ENCODE peak calls at places on chromosomes 5 and 9, in ten cellular contexts. O is GM13977, G is fibroblast of pulmonary artery, X is foreskin fibroblast, T is tibial artery, Q is GM20000, N is HL-60, F is GM23338, H is fibroblast of the aortic adventitia, Z is lower lobe of right lung. Y is an unnamed sample.

GRCh38 chr9:134439368-134439784 is 113.1 kb downstream of the RXRA start:
- DNase-seq in O (no peak), G (no peak), X (no peak), T (no peak), Q (no peak), N (no peak), F (no peak), H (no peak), Z (no peak), Y (no peak)

GRCh38 chr9:68443560-68443959 is 87.1 kb downstream of the PGM5 start:
- DNase-seq in O (no peak), G (no peak), X (no peak), T (no peak), Q (no peak), N (no peak), F (no peak), H (no peak), Z (no peak), Y (no peak)

GRCh38 chr9:81626511-81626910 is 62.8 kb downstream of the TLE1 start:
- DNase-seq in O (no peak), G (no peak), X (peak), T (no peak), Q (no peak), N (no peak), F (no peak), H (no peak), Z (no peak), Y (peak)

GRCh38 chr9:114834386-114834785 is 28.5 kb upstream of the TNFSF15 start:
- DNase-seq in O (no peak), G (no peak), X (no peak), T (no peak), Q (no peak), N (no peak), F (no peak), H (no peak), Z (no peak), Y (no peak)

GRCh38 chr9:125750656-125751035 is 3.5 kb downstream of the PBX3 start:
- DNase-seq in O (no peak), G (no peak), X (no peak), T (no peak), Q (no peak), N (no peak), F (peak), H (peak), Z (no peak), Y (peak)

GRCh38 chr9:17349816-17350215 is 215.0 kb downstream of the CNTLN start:
- DNase-seq in O (no peak), G (peak), X (peak), T (no peak), Q (no peak), N (no peak), F (no peak), H (peak), Z (no peak), Y (no peak)

GRCh38 chr5:6490693-6491092 is 42.0 kb downstream of the UBE2QL1 start:
- DNase-seq in O (no peak), G (no peak), X (no peak), T (no peak), Q (no peak), N (no peak), F (no peak), H (no peak), Z (no peak), Y (no peak)

GRCh38 chr5:180639743-180640300 is 9.6 kb downstream of the FLT4 start:
- DNase-seq in O (no peak), G (no peak), X (no peak), T (peak), Q (no peak), N (no peak), F (no peak), H (no peak), Z (no peak), Y (no peak)

GRCh38 chr5:142425286-142426065 is 100.7 kb upstream of the SPRY4 start:
- DNase-seq in O (no peak), G (no peak), X (peak), T (no peak), Q (no peak), N (no peak), F (no peak), H (no peak), Z (no peak), Y (no peak)

GRCh38 chr5:174491265-174491664 is 233.1 kb upstream of the MSX2 start:
- DNase-seq in O (no peak), G (no peak), X (no peak), T (no peak), Q (no peak), N (peak), F (no peak), H (no peak), Z (no peak), Y (no peak)

GRCh38 chr5:168449166-168449565 is 37.1 kb upstream of the RARS1 start:
- DNase-seq in O (no peak), G (no peak), X (no peak), T (no peak), Q (no peak), N (no peak), F (no peak), H (no peak), Z (no peak), Y (peak)

GRCh38 chr9:114484854-114485443 is 20.3 kb downstream of the WHRN start:
- DNase-seq in O (peak), G (peak), X (peak), T (no peak), Q (peak), N (peak), F (no peak), H (peak), Z (no peak), Y (peak)

GRCh38 chr5:405421-405820 is 37.6 kb upstream of the EXOC3 start:
- DNase-seq in O (no peak), G (no peak), X (no peak), T (peak), Q (no peak), N (no peak), F (no peak), H (no peak), Z (no peak), Y (no peak)

GRCh38 chr5:100464418-100464817 is 70.8 kb upstream of the FAM174A start:
- DNase-seq in O (no peak), G (peak), X (peak), T (no peak), Q (no peak), N (no peak), F (no peak), H (peak), Z (no peak), Y (no peak)

GRCh38 chr9:83425240-83425639 is 113.0 kb downstream of the FRMD3 start:
- DNase-seq in O (no peak), G (no peak), X (no peak), T (no peak), Q (no peak), N (no peak), F (no peak), H (no peak), Z (no peak), Y (peak)

GRCh38 chr9:77832647-77833046 is 184.5 kb upstream of the GNA14 start:
- DNase-seq in O (no peak), G (no peak), X (no peak), T (no peak), Q (no peak), N (no peak), F (no peak), H (no peak), Z (no peak), Y (no peak)

GRCh38 chr5:61866930-61867329 is 439.1 kb upstream of the KIF2A start:
- DNase-seq in O (peak), G (no peak), X (peak), T (no peak), Q (peak), N (peak), F (no peak), H (peak), Z (no peak), Y (peak)

GRCh38 chr5:5523066-5523505 is 100.6 kb downstream of the ICE1 start:
- DNase-seq in O (peak), G (peak), X (no peak), T (no peak), Q (peak), N (no peak), F (peak), H (peak), Z (no peak), Y (no peak)

GRCh38 chr9:93107151-93107824 is 11.3 kb downstream of the CARD19 start:
- DNase-seq in O (no peak), G (no peak), X (no peak), T (peak), Q (no peak), N (no peak), F (no peak), H (no peak), Z (peak), Y (no peak)

GRCh38 chr9:134962065-134962997 is 44.6 kb upstream of the FCN1 start:
- DNase-seq in O (no peak), G (no peak), X (no peak), T (peak), Q (no peak), N (no peak), F (no peak), H (no peak), Z (peak), Y (peak)

GRCh38 chr5:11588803-11589202 is 315.4 kb downstream of the CTNND2 start:
- DNase-seq in O (no peak), G (no peak), X (no peak), T (no peak), Q (no peak), N (no peak), F (peak), H (no peak), Z (no peak), Y (no peak)

GRCh38 chr5:150323092-150323491 is 20.4 kb upstream of the ARSI start:
- DNase-seq in O (no peak), G (peak), X (peak), T (no peak), Q (no peak), N (no peak), F (no peak), H (no peak), Z (no peak), Y (no peak)

GRCh38 chr9:95264954-95265615 is 52.4 kb downstream of the FANCC start:
- DNase-seq in O (no peak), G (peak), X (peak), T (no peak), Q (no peak), N (no peak), F (peak), H (peak), Z (no peak), Y (no peak)
- TF ChIP-seq CTCF in O (no peak), G (peak), X (peak), T (peak), Q (no peak), N (no peak), F (peak), H (peak), Z (peak), Y (peak)

GRCh38 chr5:103224894-103225246 is 33.7 kb upstream of the MACIR start:
- DNase-seq in O (no peak), G (no peak), X (no peak), T (no peak), Q (no peak), N (no peak), F (no peak), H (no peak), Z (no peak), Y (no peak)
- TF ChIP-seq CTCF in O (no peak), G (no peak), X (no peak), T (no peak), Q (no peak), N (no peak), F (no peak), H (no peak), Z (no peak), Y (peak)

GRCh38 chr9:97722331-97722730 is 25.2 kb upstream of the XPA start:
- DNase-seq in O (no peak), G (no peak), X (no peak), T (no peak), Q (no peak), N (no peak), F (no peak), H (no peak), Z (no peak), Y (no peak)

GRCh38 chr9:97726716-97727115 is 29.6 kb upstream of the XPA start:
- DNase-seq in O (no peak), G (no peak), X (no peak), T (no peak), Q (no peak), N (no peak), F (no peak), H (no peak), Z (no peak), Y (no peak)

GRCh38 chr9:97723819-97724218 is 26.7 kb upstream of the XPA start:
- DNase-seq in O (no peak), G (no peak), X (no peak), T (no peak), Q (no peak), N (no peak), F (no peak), H (no peak), Z (no peak), Y (peak)

GRCh38 chr9:97717866-97718265 is 20.7 kb upstream of the XPA start:
- DNase-seq in O (no peak), G (no peak), X (no peak), T (no peak), Q (no peak), N (no peak), F (no peak), H (no peak), Z (no peak), Y (no peak)

GRCh38 chr9:97721396-97721795 is 24.3 kb upstream of the XPA start:
- DNase-seq in O (no peak), G (no peak), X (no peak), T (no peak), Q (no peak), N (no peak), F (no peak), H (no peak), Z (no peak), Y (no peak)
- TF ChIP-seq CTCF in O (no peak), G (no peak), X (no peak), T (no peak), Q (no peak), N (no peak), F (no peak), H (no peak), Z (no peak), Y (no peak)

DNA sequence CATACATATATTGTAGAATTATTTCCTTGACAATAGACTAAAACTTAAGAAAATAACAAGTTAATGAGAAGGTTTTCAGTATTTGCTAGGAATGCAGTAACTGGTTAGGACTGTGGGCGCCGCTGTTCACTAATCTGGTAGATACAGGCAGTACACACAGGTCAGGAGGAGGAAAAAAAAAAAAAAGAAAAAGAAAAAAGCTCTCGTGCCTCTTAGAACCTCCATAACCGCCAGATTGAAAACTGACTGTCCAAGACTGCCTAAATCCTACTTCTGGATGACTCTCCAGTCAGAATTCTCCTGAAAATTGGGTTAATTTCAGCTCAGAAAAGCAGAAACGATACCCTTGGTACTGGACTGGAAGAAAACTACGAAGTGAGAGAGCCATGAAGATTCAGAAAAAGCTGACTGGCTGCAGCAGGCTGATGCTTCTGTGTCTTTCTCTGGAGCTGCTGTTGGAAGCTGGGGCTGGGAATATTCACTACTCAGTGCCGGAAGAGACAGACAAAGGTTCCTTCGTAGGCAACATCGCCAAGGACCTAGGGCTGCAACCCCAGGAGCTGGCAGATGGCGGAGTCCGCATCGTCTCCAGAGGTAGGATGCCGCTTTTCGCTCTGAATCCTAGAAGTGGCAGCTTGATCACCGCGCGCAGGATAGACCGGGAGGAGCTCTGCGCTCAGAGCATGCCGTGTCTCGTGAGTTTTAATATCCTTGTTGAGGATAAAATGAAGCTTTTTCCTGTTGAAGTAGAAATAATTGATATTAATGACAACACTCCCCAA is at the start of gene PCDHGA1:
- DNase-seq in O (no peak), G (peak), X (peak), T (no peak), Q (peak), N (no peak), F (peak), H (peak), Z (no peak), Y (peak)
- TF ChIP-seq CTCF in O (peak), G (peak), X (peak), T (no peak), Q (peak), N (no peak), F (peak), H (peak), Z (peak), Y (peak)

DNA sequence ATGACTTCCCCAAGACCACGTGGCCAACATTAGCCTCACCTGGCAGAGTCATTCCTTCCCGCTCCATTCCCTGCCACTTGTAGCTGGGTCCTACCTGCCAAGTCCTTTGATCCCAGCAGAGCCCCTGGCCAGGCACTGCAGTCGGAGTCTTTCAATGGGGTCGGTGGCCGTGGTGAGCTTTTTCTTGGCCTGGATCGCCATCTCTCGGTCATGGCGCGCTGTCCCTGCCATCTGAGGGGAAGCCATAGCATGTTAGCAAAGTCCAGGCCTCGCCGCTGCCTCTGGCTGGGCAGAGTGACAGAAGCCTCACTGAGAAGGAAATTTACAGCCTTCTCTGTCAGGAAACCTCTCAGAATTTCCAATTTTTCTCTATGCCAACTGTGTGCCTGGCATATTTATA is 17.5 kb downstream of the CAPSL start:
- DNase-seq in O (no peak), G (peak), X (no peak), T (no peak), Q (no peak), N (no peak), F (peak), H (no peak), Z (no peak), Y (no peak)
- TF ChIP-seq CTCF in O (peak), G (peak), X (no peak), T (no peak), Q (no peak), N (no peak), F (peak), H (no peak), Z (no peak), Y (no peak)

GRCh38 chr5:172795401-172795977 is 24.5 kb upstream of the DUSP1 start:
- DNase-seq in O (no peak), G (peak), X (peak), T (peak), Q (no peak), N (no peak), F (peak), H (peak), Z (peak), Y (peak)
- TF ChIP-seq CTCF in O (no peak), G (peak), X (no peak), T (peak), Q (no peak), N (no peak), F (no peak), H (peak), Z (no peak), Y (no peak)

Y was measured in RWPE1.